ENCODE peak calls at places on chromosomes 13 and 19, in five cellular contexts. Q, T, W, U and Z are unnamed samples.

GRCh38 chr13:50089633-50090032 is 74.4 kb downstream of the KCNRG start:
- DNase-seq in Q (no peak), T (no peak), W (no peak), U (no peak), Z (no peak)

GRCh38 chr19:18865973-18866799 is 29.8 kb downstream of the CERS1 start:
- DNase-seq in Q (peak; percentile 96), T (peak; percentile 82), W (no peak), U (no peak), Z (peak; percentile 51)

GRCh38 chr19:29671393-29672076 is 6.3 kb downstream of the PLEKHF1 start:
- DNase-seq in Q (no peak), T (peak; percentile 76), W (no peak), U (no peak), Z (no peak)

GRCh38 chr19:7534531-7534980 is 961 bp upstream of the PNPLA6 start:
- DNase-seq in Q (peak; percentile 83), T (peak; percentile 85), W (peak; percentile 59), U (no peak), Z (peak; percentile 70)

GRCh38 chr13:33197551-33197971 is 88.0 kb downstream of the STARD13 start:
- DNase-seq in Q (no peak), T (no peak), W (no peak), U (no peak), Z (no peak)

GRCh38 chr13:90427322-90428272 is 919.9 kb upstream of the MIR17HG start:
- DNase-seq in Q (no peak), T (no peak), W (no peak), U (no peak), Z (no peak)

GRCh38 chr13:54185101-54185500 is 1156.5 kb downstream of the OLFM4 start:
- DNase-seq in Q (no peak), T (no peak), W (no peak), U (no peak), Z (no peak)

GRCh38 chr13:40063278-40063698 is 407.8 kb downstream of the COG6 start:
- DNase-seq in Q (no peak), T (no peak), W (no peak), U (no peak), Z (no peak)

GRCh38 chr13:41008349-41008980 is 10.7 kb downstream of the ELF1 start:
- DNase-seq in Q (no peak), T (peak; percentile 18), W (no peak), U (no peak), Z (no peak)

GRCh38 chr19:54470991-54471782 is 1.9 kb downstream of the CDC42EP5 start:
- DNase-seq in Q (peak; percentile 60), T (peak; percentile 56), W (no peak), U (no peak), Z (peak; percentile 67)
- H3K4me3 ChIP-seq in Q (peak overlapping the region; percentile 35), T (peak overlapping the region; percentile 31), W (peak overlapping the region; percentile 54), U (peak overlapping the region; percentile 59), Z (peak overlapping the region; percentile 25)

GRCh38 chr13:99056381-99057014 is 78.6 kb upstream of the DOCK9 start:
- DNase-seq in Q (no peak), T (no peak), W (no peak), U (no peak), Z (no peak)
- H3K4me1 ChIP-seq in Q (peaks cover 3% of the 10 kb centered on the region), T (peaks cover 14% of the 10 kb centered on the region), W (peaks cover 3% of the 10 kb centered on the region), U (no peaks in the 10 kb centered on the region), Z (peaks cover 29% of the 10 kb centered on the region)

GRCh38 chr13:102402292-102402691 is 444 bp upstream of the FGF14 start:
- DNase-seq in Q (peak; percentile 62), T (peak; percentile 10), W (no peak), U (no peak), Z (no peak)

GRCh38 chr13:102400619-102401125 is 1.2 kb downstream of the FGF14 start:
- DNase-seq in Q (no peak), T (no peak), W (no peak), U (no peak), Z (no peak)

GRCh38 chr13:102399791-102400618 is 1.8 kb downstream of the FGF14 start:
- DNase-seq in Q (peak; percentile 72), T (no peak), W (no peak), U (no peak), Z (no peak)

GRCh38 chr13:102401305-102401704 is 543 bp downstream of the FGF14 start:
- DNase-seq in Q (no peak), T (no peak), W (no peak), U (no peak), Z (no peak)

GRCh38 chr13:102401755-102402154 is at the start of gene FGF14:
- DNase-seq in Q (no peak), T (no peak), W (no peak), U (no peak), Z (no peak)
- H3K4me3 ChIP-seq in Q (peak within 1 kb of the TSS; percentile 58), T (no peak within 1 kb of the TSS), W (peak within 1 kb of the TSS; percentile 58), U (peak within 1 kb of the TSS; percentile 41), Z (peak within 1 kb of the TSS; percentile 39)

GRCh38 chr19:5621945-5622464 is 571 bp downstream of the SAFB2 start:
- DNase-seq in Q (peak; percentile 49), T (peak; percentile 38), W (no peak), U (no peak), Z (no peak)
- H3K4me1 ChIP-seq in Q (peaks cover 8% of the 10 kb centered on the region), T (peaks cover 15% of the 10 kb centered on the region), W (peaks cover 44% of the 10 kb centered on the region), U (peaks cover 18% of the 10 kb centered on the region), Z (peaks cover 20% of the 10 kb centered on the region)

DNA sequence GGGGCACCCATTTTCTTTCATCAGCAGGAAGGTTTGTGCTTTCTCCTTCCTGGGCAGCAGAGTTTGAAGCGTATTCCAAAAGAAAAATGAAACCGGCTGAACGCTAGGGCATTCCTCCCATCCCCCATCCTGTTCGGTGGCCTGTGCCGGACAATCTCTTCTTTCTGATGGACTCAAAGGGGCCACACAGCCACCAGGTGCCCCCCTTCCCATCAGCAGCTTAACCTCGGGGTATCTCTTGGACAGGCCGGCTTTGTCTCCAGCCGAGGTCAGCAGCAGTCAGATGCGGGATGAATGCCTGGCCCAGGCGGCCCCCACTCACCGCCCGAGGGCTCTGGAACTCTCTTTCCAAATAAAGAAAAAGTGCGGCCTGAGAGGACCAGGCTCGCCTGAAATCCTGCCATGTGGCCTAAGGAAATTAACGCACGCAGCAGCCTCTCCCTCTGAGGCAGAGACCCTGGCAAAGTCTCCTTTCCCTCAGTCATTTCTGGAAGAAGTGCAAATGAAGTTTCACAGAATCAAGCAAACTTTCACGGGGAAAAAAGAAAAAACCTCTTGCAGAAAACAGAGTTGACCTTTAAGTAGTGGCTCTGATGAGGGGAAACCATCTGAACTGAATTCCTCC is 67.8 kb downstream of the RASA3 start:
- DNase-seq in Q (no peak), T (no peak), W (no peak), U (no peak), Z (no peak)
- H3K4me3 ChIP-seq in Q (no peak overlapping the region), T (no peak overlapping the region), W (peak overlapping the region; percentile 44), U (peak overlapping the region; percentile 45), Z (peak overlapping the region; percentile 11)

GRCh38 chr19:48959341-48960239 is 4.9 kb downstream of the BAX start:
- DNase-seq in Q (no peak), T (no peak), W (no peak), U (no peak), Z (no peak)
- H3K4me1 ChIP-seq in Q (peaks cover 4% of the 10 kb centered on the region), T (peaks cover 34% of the 10 kb centered on the region), W (peaks cover 26% of the 10 kb centered on the region), U (peaks cover 32% of the 10 kb centered on the region), Z (peaks cover 15% of the 10 kb centered on the region)

GRCh38 chr13:107866666-107867623 is 348.4 kb downstream of the LIG4 start:
- DNase-seq in Q (peak; percentile 63), T (peak; percentile 61), W (no peak), U (no peak), Z (no peak)

GRCh38 chr13:107870400-107870799 is 344.9 kb downstream of the LIG4 start:
- DNase-seq in Q (no peak), T (peak; percentile 5), W (no peak), U (no peak), Z (no peak)

GRCh38 chr13:107866007-107866665 is 349.2 kb downstream of the LIG4 start:
- DNase-seq in Q (peak; percentile 65), T (peak; percentile 48), W (no peak), U (no peak), Z (no peak)

GRCh38 chr13:107865643-107866006 is 349.7 kb downstream of the LIG4 start:
- DNase-seq in Q (no peak), T (no peak), W (no peak), U (no peak), Z (no peak)

GRCh38 chr13:107867701-107868661 is 347.4 kb downstream of the LIG4 start:
- DNase-seq in Q (peak; percentile 81), T (peak; percentile 76), W (no peak), U (no peak), Z (no peak)
- H3K4me3 ChIP-seq in Q (peak overlapping the region; percentile 76), T (peak overlapping the region; percentile 66), W (peak overlapping the region; percentile 56), U (peak overlapping the region; percentile 46), Z (peak overlapping the region; percentile 7)

DNA sequence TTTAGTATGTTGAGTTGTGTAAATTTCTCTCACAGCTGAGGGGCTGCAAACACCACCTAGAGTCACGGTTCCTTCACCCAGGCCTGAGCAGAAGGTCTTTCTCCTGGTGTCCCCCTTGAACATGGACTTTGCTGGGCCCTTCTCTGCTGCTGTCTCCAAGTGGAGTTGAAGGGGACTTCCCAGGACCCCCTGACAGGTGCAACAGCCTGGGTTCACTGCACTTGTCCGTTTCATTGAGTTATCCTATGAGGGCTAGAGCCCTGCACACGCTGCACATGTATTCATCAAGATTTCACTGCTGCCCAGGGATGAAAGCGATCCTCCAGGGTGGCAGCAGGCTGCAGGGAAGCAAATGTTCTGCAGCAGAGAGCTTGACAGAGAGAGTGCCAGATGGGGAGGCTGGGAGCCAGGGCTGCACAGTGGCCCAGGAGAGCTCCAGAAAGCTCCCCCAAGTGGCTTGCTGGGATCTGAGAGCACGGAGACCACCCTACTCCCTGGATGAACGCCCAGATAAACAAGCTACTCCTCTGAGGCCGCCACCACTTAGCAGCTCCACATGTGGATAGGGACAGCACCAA is 10.3 kb downstream of the TMEM272 start:
- DNase-seq in Q (peak; percentile 37), T (no peak), W (no peak), U (no peak), Z (no peak)
- H3K4me1 ChIP-seq in Q (no peaks in the 10 kb centered on the region), T (peaks cover 2% of the 10 kb centered on the region), W (no peaks in the 10 kb centered on the region), U (no peaks in the 10 kb centered on the region), Z (no peaks in the 10 kb centered on the region)

GRCh38 chr19:12113121-12113520 is 27.0 kb downstream of the ZNF20 start:
- DNase-seq in Q (no peak), T (no peak), W (no peak), U (no peak), Z (no peak)

GRCh38 chr19:12117203-12117970 is 22.8 kb downstream of the ZNF20 start:
- DNase-seq in Q (no peak), T (no peak), W (no peak), U (no peak), Z (no peak)

GRCh38 chr19:12111176-12111575 is 29.0 kb downstream of the ZNF20 start:
- DNase-seq in Q (no peak), T (no peak), W (no peak), U (no peak), Z (no peak)

GRCh38 chr19:12112238-12112637 is 27.9 kb downstream of the ZNF20 start:
- DNase-seq in Q (no peak), T (no peak), W (no peak), U (no peak), Z (no peak)

DNA sequence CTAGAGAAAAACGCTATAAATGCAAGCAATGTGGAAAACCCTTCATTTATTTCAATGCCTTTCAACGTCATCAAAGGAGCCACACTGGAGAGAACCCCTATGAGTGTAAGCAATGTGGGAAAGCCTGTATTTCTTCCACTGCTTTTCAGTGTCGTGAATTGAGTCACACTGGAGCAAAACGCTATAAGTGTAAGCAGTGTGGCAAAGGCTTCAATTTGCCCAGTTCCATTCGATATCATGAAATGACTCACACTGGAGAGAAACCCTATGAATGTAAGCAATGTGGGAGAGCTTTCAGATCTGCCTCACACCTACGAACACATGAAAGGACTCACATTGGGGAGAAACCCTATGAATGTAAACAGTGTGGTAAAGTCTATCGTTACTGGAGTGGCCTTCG is 27.4 kb downstream of the ZNF20 start:
- DNase-seq in Q (no peak), T (no peak), W (no peak), U (no peak), Z (no peak)
- H3K4me3 ChIP-seq in Q (no peak overlapping the region), T (no peak overlapping the region), W (no peak overlapping the region), U (no peak overlapping the region), Z (no peak overlapping the region)